ENCODE peak calls at places on chromosomes 1 and 21, in six cellular contexts. R is stimulated activated CD8-positive, alpha-beta memory T cell treated with anti-CD3 and anti-CD28 coated beads, Interleukin-15, amount 100 ng/mL, for 24 hours; O is H54; V is neuronal stem cell; K is T-helper 9 cell; N is A549. L is an unnamed sample.

GRCh38 chr1:94734963-94735899 is 84.9 kb upstream of the SLC44A3 start:
- DNase-seq in N (no peak), K (no peak), R (no peak), V (no peak), O (no peak), L (no peak)

GRCh38 chr1:1833916-1834325 is 55.7 kb upstream of the NADK start:
- DNase-seq in N (no peak), V (peak; percentile 11), R (no peak), K (no peak), O (no peak), L (peak; percentile 38)

GRCh38 chr1:175734642-175735041 is 8.8 kb downstream of the TNR start:
- DNase-seq in O (no peak), R (no peak), N (no peak), V (no peak), K (no peak), L (no peak)

GRCh38 chr1:214548988-214549387 is 2.4 kb downstream of the PTPN14 start:
- DNase-seq in O (no peak), R (no peak), K (no peak), V (no peak), N (no peak), L (no peak)

GRCh38 chr1:53686371-53687267 is 52.3 kb downstream of the GLIS1 start:
- DNase-seq in R (no peak), O (no peak), N (no peak), K (no peak), V (no peak), L (no peak)

GRCh38 chr1:229266832-229267500 is 3.9 kb upstream of the RAB4A start:
- DNase-seq in V (no peak), O (no peak), N (no peak), K (no peak), R (no peak), L (no peak)

GRCh38 chr1:105436589-105437259 is 1619.8 kb upstream of the PRMT6 start:
- DNase-seq in R (no peak), K (no peak), V (no peak), N (no peak), O (no peak), L (no peak)

GRCh38 chr1:24151175-24151533 is 8.2 kb upstream of the IL22RA1 start:
- DNase-seq in V (peak; percentile 71), O (no peak), K (no peak), N (no peak), R (no peak), L (no peak)

GRCh38 chr1:222454196-222454595 is 93.7 kb downstream of the HHIPL2 start:
- DNase-seq in V (no peak), N (no peak), O (no peak), K (no peak), R (no peak), L (no peak)

GRCh38 chr1:98305362-98305761 is 356.2 kb upstream of the SNX7 start:
- DNase-seq in K (no peak), N (no peak), O (no peak), V (no peak), R (no peak), L (no peak)

GRCh38 chr1:206590025-206590834 is 22.0 kb downstream of the EIF2D start:
- DNase-seq in K (no peak), O (peak; percentile 76), V (no peak), R (no peak), N (no peak), L (no peak)

GRCh38 chr1:245860681-245861552 is 646.2 kb downstream of the SMYD3 start:
- DNase-seq in O (no peak), N (no peak), R (no peak), V (no peak), K (no peak), L (no peak)

GRCh38 chr1:201782353-201782752 is 46.6 kb upstream of the IPO9 start:
- DNase-seq in N (no peak), V (no peak), R (no peak), K (no peak), O (no peak), L (no peak)

GRCh38 chr21:34687065-34687464 is 18.3 kb downstream of the CLIC6 start:
- DNase-seq in O (no peak), R (no peak), N (no peak), K (no peak), V (no peak), L (no peak)

GRCh38 chr1:23394664-23395063 is 25.0 kb upstream of the ZNF436 start:
- DNase-seq in N (no peak), K (no peak), O (peak; percentile 30), R (no peak), V (no peak), L (no peak)

GRCh38 chr1:79006564-79006963 is at the start of gene ADGRL4:
- DNase-seq in R (no peak), V (peak; percentile 41), K (no peak), N (no peak), O (no peak), L (no peak)

GRCh38 chr1:48654606-48655210 is 122.0 kb downstream of the BEND5 start:
- DNase-seq in O (no peak), R (no peak), N (no peak), V (peak; percentile 33), K (no peak), L (no peak)

GRCh38 chr1:9406111-9406510 is 113.4 kb downstream of the SPSB1 start:
- DNase-seq in N (no peak), V (no peak), O (no peak), R (no peak), K (no peak), L (no peak)

GRCh38 chr1:172902861-172903381 is 147.8 kb downstream of the TNFSF18 start:
- DNase-seq in V (no peak), R (no peak), K (no peak), N (no peak), O (no peak), L (no peak)

GRCh38 chr21:20627594-20627993 is 370.6 kb upstream of the NCAM2 start:
- DNase-seq in N (no peak), R (no peak), K (no peak), V (no peak), O (no peak), L (no peak)

GRCh38 chr1:48493031-48493430 is 21.0 kb upstream of the SPATA6 start:
- DNase-seq in K (no peak), V (no peak), N (no peak), O (no peak), R (no peak), L (no peak)

GRCh38 chr1:90704817-90705216 is 12.3 kb downstream of the BARHL2 start:
- DNase-seq in R (no peak), N (no peak), V (no peak), K (no peak), O (no peak), L (no peak)

GRCh38 chr1:68819190-68819829 is 322.4 kb upstream of the DEPDC1 start:
- DNase-seq in V (no peak), O (peak; percentile 20), K (no peak), R (no peak), N (peak; percentile 9), L (no peak)

GRCh38 chr1:175116903-175117302 is 49.3 kb downstream of the TNN start:
- DNase-seq in V (no peak), O (no peak), N (no peak), K (no peak), R (no peak), L (no peak)

GRCh38 chr1:47487826-47488450 is 50.1 kb downstream of the FOXD2 start:
- DNase-seq in V (no peak), O (peak; percentile 51), K (no peak), N (peak; percentile 41), R (no peak), L (no peak)

GRCh38 chr21:29360799-29361765 is 62.4 kb downstream of the BACH1 start:
- DNase-seq in V (no peak), K (no peak), O (no peak), N (peak; percentile 12), R (no peak), L (no peak)

GRCh38 chr1:11158720-11159321 is 30.3 kb upstream of the ANGPTL7 start:
- DNase-seq in V (no peak), R (no peak), K (no peak), N (no peak), O (no peak), L (no peak)

GRCh38 chr1:204650911-204651570 is 34.5 kb downstream of the LRRN2 start:
- DNase-seq in O (no peak), K (no peak), V (no peak), N (no peak), R (no peak), L (no peak)

GRCh38 chr1:167602840-167603239 is 27.2 kb upstream of the RCSD1 start:
- DNase-seq in R (no peak), K (no peak), V (no peak), O (no peak), N (no peak), L (no peak)

GRCh38 chr1:59107516-59107915 is 189.4 kb upstream of the FGGY start:
- DNase-seq in N (no peak), O (no peak), R (no peak), V (no peak), K (no peak), L (no peak)

GRCh38 chr21:43207043-43207315 is 38.2 kb downstream of the CRYAA start:
- DNase-seq in O (no peak), N (no peak), R (no peak), V (no peak), K (no peak), L (no peak)

GRCh38 chr1:183180213-183180612 is 5.9 kb upstream of the LAMC2 start:
- DNase-seq in V (no peak), O (peak; percentile 30), K (no peak), R (no peak), N (peak; percentile 87), L (no peak)

GRCh38 chr1:31216016-31216415 is 23.7 kb downstream of the NKAIN1 start:
- DNase-seq in N (no peak), V (no peak), K (no peak), O (no peak), R (no peak), L (no peak)

GRCh38 chr1:184513966-184514365 is 127.1 kb downstream of the C1orf21 start:
- DNase-seq in V (no peak), R (no peak), K (no peak), N (peak; percentile 35), O (no peak), L (no peak)

GRCh38 chr1:226002667-226003501 is 3.7 kb upstream of the SDE2 start:
- DNase-seq in K (no peak), V (peak; percentile 62), N (peak; percentile 60), O (peak; percentile 67), R (no peak), L (no peak)

GRCh38 chr1:209106237-209106741 is 477.2 kb upstream of the CAMK1G start:
- DNase-seq in N (peak; percentile 12), R (no peak), K (no peak), V (no peak), O (peak; percentile 22), L (no peak)

GRCh38 chr1:41689596-41689995 is 205.1 kb upstream of the EDN2 start:
- DNase-seq in K (no peak), N (no peak), V (no peak), O (no peak), R (no peak), L (no peak)

L was measured in memory B cell.